ENCODE peak calls at places on chromosome 20, in ten cellular contexts. One of them, this sample, is unnamed.

GRCh38 chr20:62064788-62065668 is 653 bp downstream of the TAF4 start:
- DNase-seq in mucosa of descending colon: peak; percentile 58
- DNase-seq in ovary: no peak
- DNase-seq in AG04450: no peak
- DNase-seq in foreskin fibroblast: no peak
- DNase-seq in dorsolateral prefrontal cortex: no peak
- DNase-seq in astrocyte of the spinal cord: no peak
- DNase-seq in CD8-positive, alpha-beta memory T cell: no peak
- DNase-seq in CD8-positive, alpha-beta T cell: no peak
- DNase-seq in spleen: peak; percentile 88
- DNase-seq in this sample: no peak

GRCh38 chr20:47205577-47206123 is 150.8 kb downstream of the ZMYND8 start:
- DNase-seq in foreskin fibroblast: peak; percentile 81
- DNase-seq in AG04450: peak; percentile 59
- DNase-seq in dorsolateral prefrontal cortex: no peak
- DNase-seq in spleen: peak; percentile 75
- DNase-seq in ovary: no peak
- DNase-seq in astrocyte of the spinal cord: peak; percentile 68
- DNase-seq in mucosa of descending colon: peak; percentile 75
- DNase-seq in CD8-positive, alpha-beta T cell: no peak
- DNase-seq in CD8-positive, alpha-beta memory T cell: no peak
- DNase-seq in this sample: peak; percentile 61

GRCh38 chr20:24579475-24579874 is 110.0 kb downstream of the SYNDIG1 start:
- DNase-seq in foreskin fibroblast: no peak
- DNase-seq in CD8-positive, alpha-beta T cell: no peak
- DNase-seq in CD8-positive, alpha-beta memory T cell: no peak
- DNase-seq in astrocyte of the spinal cord: no peak
- DNase-seq in spleen: no peak
- DNase-seq in dorsolateral prefrontal cortex: no peak
- DNase-seq in mucosa of descending colon: no peak
- DNase-seq in AG04450: no peak
- DNase-seq in ovary: no peak
- DNase-seq in this sample: no peak

GRCh38 chr20:46348231-46348803 is 40.0 kb upstream of the CDH22 start:
- DNase-seq in spleen: no peak
- DNase-seq in mucosa of descending colon: no peak
- DNase-seq in foreskin fibroblast: no peak
- DNase-seq in astrocyte of the spinal cord: peak; percentile 39
- DNase-seq in CD8-positive, alpha-beta T cell: no peak
- DNase-seq in dorsolateral prefrontal cortex: peak; percentile 63
- DNase-seq in CD8-positive, alpha-beta memory T cell: no peak
- DNase-seq in ovary: peak; percentile 46
- DNase-seq in AG04450: no peak
- DNase-seq in this sample: no peak

GRCh38 chr20:40160151-40160550 is 528.9 kb downstream of the MAFB start:
- DNase-seq in CD8-positive, alpha-beta T cell: no peak
- DNase-seq in foreskin fibroblast: peak; percentile 0
- DNase-seq in astrocyte of the spinal cord: peak; percentile 55
- DNase-seq in AG04450: no peak
- DNase-seq in ovary: no peak
- DNase-seq in spleen: no peak
- DNase-seq in mucosa of descending colon: peak; percentile 23
- DNase-seq in dorsolateral prefrontal cortex: no peak
- DNase-seq in CD8-positive, alpha-beta memory T cell: no peak
- DNase-seq in this sample: peak; percentile 60

GRCh38 chr20:46558511-46558959 is 8.1 kb upstream of the OCSTAMP start:
- DNase-seq in foreskin fibroblast: peak; percentile 79
- DNase-seq in mucosa of descending colon: no peak
- DNase-seq in AG04450: peak; percentile 85
- DNase-seq in CD8-positive, alpha-beta T cell: no peak
- DNase-seq in astrocyte of the spinal cord: peak; percentile 69
- DNase-seq in dorsolateral prefrontal cortex: no peak
- DNase-seq in CD8-positive, alpha-beta memory T cell: no peak
- DNase-seq in ovary: peak; percentile 19
- DNase-seq in spleen: no peak
- DNase-seq in this sample: peak; percentile 95

GRCh38 chr20:18288748-18289705 is 700 bp downstream of the ZNF133 start:
- DNase-seq in astrocyte of the spinal cord: peak; percentile 24
- DNase-seq in CD8-positive, alpha-beta T cell: no peak
- DNase-seq in mucosa of descending colon: peak; percentile 39
- DNase-seq in CD8-positive, alpha-beta memory T cell: no peak
- DNase-seq in spleen: peak; percentile 83
- DNase-seq in dorsolateral prefrontal cortex: no peak
- DNase-seq in foreskin fibroblast: no peak
- DNase-seq in AG04450: no peak
- DNase-seq in ovary: peak; percentile 13
- DNase-seq in this sample: no peak

GRCh38 chr20:43460172-43460829 is 2.6 kb downstream of the SRSF6 start:
- DNase-seq in ovary: no peak
- DNase-seq in dorsolateral prefrontal cortex: no peak
- DNase-seq in CD8-positive, alpha-beta memory T cell: no peak
- DNase-seq in spleen: no peak
- DNase-seq in mucosa of descending colon: no peak
- DNase-seq in foreskin fibroblast: no peak
- DNase-seq in CD8-positive, alpha-beta T cell: no peak
- DNase-seq in astrocyte of the spinal cord: no peak
- DNase-seq in AG04450: no peak
- DNase-seq in this sample: no peak

GRCh38 chr20:1418335-1418734 is 25.5 kb upstream of the FKBP1A start:
- DNase-seq in foreskin fibroblast: peak; percentile 84
- DNase-seq in ovary: no peak
- DNase-seq in dorsolateral prefrontal cortex: no peak
- DNase-seq in CD8-positive, alpha-beta memory T cell: no peak
- DNase-seq in spleen: no peak
- DNase-seq in CD8-positive, alpha-beta T cell: no peak
- DNase-seq in mucosa of descending colon: no peak
- DNase-seq in AG04450: no peak
- DNase-seq in astrocyte of the spinal cord: no peak
- DNase-seq in this sample: peak; percentile 78

GRCh38 chr20:49345538-49345937 is 67.7 kb upstream of the ZNFX1 start:
- DNase-seq in spleen: no peak
- DNase-seq in astrocyte of the spinal cord: peak; percentile 35
- DNase-seq in CD8-positive, alpha-beta T cell: no peak
- DNase-seq in ovary: no peak
- DNase-seq in dorsolateral prefrontal cortex: peak; percentile 72
- DNase-seq in CD8-positive, alpha-beta memory T cell: no peak
- DNase-seq in foreskin fibroblast: peak; percentile 63
- DNase-seq in AG04450: no peak
- DNase-seq in mucosa of descending colon: no peak
- DNase-seq in this sample: no peak

GRCh38 chr20:35871311-35871771 is 83.0 kb downstream of the SCAND1 start:
- DNase-seq in CD8-positive, alpha-beta T cell: no peak
- DNase-seq in mucosa of descending colon: no peak
- DNase-seq in spleen: no peak
- DNase-seq in ovary: peak; percentile 36
- DNase-seq in foreskin fibroblast: no peak
- DNase-seq in CD8-positive, alpha-beta memory T cell: no peak
- DNase-seq in astrocyte of the spinal cord: peak; percentile 56
- DNase-seq in dorsolateral prefrontal cortex: no peak
- DNase-seq in AG04450: no peak
- DNase-seq in this sample: peak; percentile 60
- H3K4me3 ChIP-seq in CD8-positive, alpha-beta T cell: no peak overlapping the region
- H3K4me3 ChIP-seq in mucosa of descending colon: no peak overlapping the region
- H3K4me3 ChIP-seq in spleen: no peak overlapping the region
- H3K4me3 ChIP-seq in ovary: no peak overlapping the region
- H3K4me3 ChIP-seq in foreskin fibroblast: no peak overlapping the region
- H3K4me3 ChIP-seq in CD8-positive, alpha-beta memory T cell: no peak overlapping the region
- H3K4me3 ChIP-seq in astrocyte of the spinal cord: no peak overlapping the region
- H3K4me3 ChIP-seq in dorsolateral prefrontal cortex: no peak overlapping the region
- H3K4me3 ChIP-seq in AG04450: peak overlapping the region; percentile 0
- H3K4me3 ChIP-seq in this sample: no peak overlapping the region

GRCh38 chr20:10661261-10661660 is 12.5 kb downstream of the JAG1 start:
- DNase-seq in ovary: no peak
- DNase-seq in AG04450: no peak
- DNase-seq in astrocyte of the spinal cord: no peak
- DNase-seq in spleen: no peak
- DNase-seq in dorsolateral prefrontal cortex: no peak
- DNase-seq in mucosa of descending colon: no peak
- DNase-seq in CD8-positive, alpha-beta T cell: no peak
- DNase-seq in CD8-positive, alpha-beta memory T cell: no peak
- DNase-seq in foreskin fibroblast: no peak
- DNase-seq in this sample: no peak
- H3K4me3 ChIP-seq in ovary: no peak overlapping the region
- H3K4me3 ChIP-seq in AG04450: no peak overlapping the region
- H3K4me3 ChIP-seq in astrocyte of the spinal cord: no peak overlapping the region
- H3K4me3 ChIP-seq in spleen: no peak overlapping the region
- H3K4me3 ChIP-seq in dorsolateral prefrontal cortex: no peak overlapping the region
- H3K4me3 ChIP-seq in mucosa of descending colon: no peak overlapping the region
- H3K4me3 ChIP-seq in CD8-positive, alpha-beta T cell: no peak overlapping the region
- H3K4me3 ChIP-seq in CD8-positive, alpha-beta memory T cell: no peak overlapping the region
- H3K4me3 ChIP-seq in foreskin fibroblast: no peak overlapping the region
- H3K4me3 ChIP-seq in this sample: no peak overlapping the region

DNA sequence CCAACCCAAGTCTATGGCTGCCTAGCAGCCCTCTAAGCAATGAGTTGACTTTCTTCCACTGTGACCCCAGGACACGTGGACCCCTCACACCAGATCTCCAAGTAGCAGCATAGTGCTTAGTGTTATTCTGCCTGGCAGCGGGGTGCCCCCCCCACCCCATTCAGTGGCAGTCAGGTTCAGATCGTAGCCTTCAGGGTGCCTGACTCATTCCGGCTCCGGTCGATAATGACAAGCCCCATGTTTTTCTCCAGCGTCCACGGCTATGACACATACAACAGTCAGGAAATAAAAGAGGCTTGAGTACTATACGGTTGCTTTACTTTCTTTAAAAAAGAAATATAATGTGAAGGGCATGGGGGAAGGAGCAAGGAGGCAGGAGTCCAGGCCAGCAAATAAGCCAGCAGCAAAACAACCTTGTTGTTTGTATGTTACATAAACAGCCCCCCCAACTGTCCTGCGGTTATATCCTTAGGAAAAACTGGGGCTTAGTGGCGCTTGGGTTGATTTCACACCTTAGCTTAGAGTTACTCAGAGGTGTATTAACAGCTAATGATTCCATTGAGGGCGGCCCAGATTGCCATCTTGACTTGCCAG is 23.1 kb downstream of the GNAS start:
- DNase-seq in CD8-positive, alpha-beta memory T cell: no peak
- DNase-seq in foreskin fibroblast: no peak
- DNase-seq in spleen: no peak
- DNase-seq in ovary: no peak
- DNase-seq in AG04450: no peak
- DNase-seq in CD8-positive, alpha-beta T cell: no peak
- DNase-seq in astrocyte of the spinal cord: peak; percentile 72
- DNase-seq in mucosa of descending colon: no peak
- DNase-seq in dorsolateral prefrontal cortex: no peak
- DNase-seq in this sample: no peak
- H3K4me3 ChIP-seq in CD8-positive, alpha-beta memory T cell: no peak overlapping the region
- H3K4me3 ChIP-seq in foreskin fibroblast: no peak overlapping the region
- H3K4me3 ChIP-seq in spleen: no peak overlapping the region
- H3K4me3 ChIP-seq in ovary: no peak overlapping the region
- H3K4me3 ChIP-seq in AG04450: no peak overlapping the region
- H3K4me3 ChIP-seq in CD8-positive, alpha-beta T cell: no peak overlapping the region
- H3K4me3 ChIP-seq in astrocyte of the spinal cord: no peak overlapping the region
- H3K4me3 ChIP-seq in mucosa of descending colon: no peak overlapping the region
- H3K4me3 ChIP-seq in dorsolateral prefrontal cortex: no peak overlapping the region
- H3K4me3 ChIP-seq in this sample: no peak overlapping the region

DNA sequence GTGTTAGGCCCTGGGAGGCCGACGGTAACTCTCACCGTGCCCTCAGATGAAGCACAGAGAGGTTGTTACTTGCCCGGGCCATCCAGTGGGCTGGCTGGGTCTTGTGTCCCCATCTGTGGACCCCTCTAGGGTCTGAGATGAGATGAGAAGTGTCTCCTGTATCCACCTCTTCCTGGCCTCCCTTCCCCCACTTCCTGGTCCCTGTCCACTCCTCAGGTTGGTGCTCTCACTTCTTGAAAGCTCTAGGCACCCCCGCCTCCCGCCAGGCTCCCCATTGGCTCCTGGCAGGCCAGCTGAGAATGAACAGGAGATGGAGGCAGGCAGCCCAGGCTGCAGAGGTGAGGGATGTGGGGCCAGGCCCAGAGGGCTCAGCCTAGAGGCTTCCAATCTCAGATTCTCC is 1.5 kb downstream of the MMP24OS start:
- DNase-seq in CD8-positive, alpha-beta T cell: no peak
- DNase-seq in dorsolateral prefrontal cortex: no peak
- DNase-seq in ovary: no peak
- DNase-seq in foreskin fibroblast: no peak
- DNase-seq in CD8-positive, alpha-beta memory T cell: no peak
- DNase-seq in spleen: no peak
- DNase-seq in astrocyte of the spinal cord: no peak
- DNase-seq in AG04450: no peak
- DNase-seq in mucosa of descending colon: no peak
- DNase-seq in this sample: no peak
- H3K4me3 ChIP-seq in CD8-positive, alpha-beta T cell: no peak overlapping the region
- H3K4me3 ChIP-seq in dorsolateral prefrontal cortex: peak overlapping the region; percentile 80
- H3K4me3 ChIP-seq in ovary: no peak overlapping the region
- H3K4me3 ChIP-seq in foreskin fibroblast: peak overlapping the region; percentile 86
- H3K4me3 ChIP-seq in CD8-positive, alpha-beta memory T cell: peak overlapping the region; percentile 94
- H3K4me3 ChIP-seq in spleen: peak overlapping the region; percentile 72
- H3K4me3 ChIP-seq in astrocyte of the spinal cord: peak overlapping the region; percentile 74
- H3K4me3 ChIP-seq in AG04450: peak overlapping the region; percentile 84
- H3K4me3 ChIP-seq in mucosa of descending colon: no peak overlapping the region
- H3K4me3 ChIP-seq in this sample: no peak overlapping the region

GRCh38 chr20:34401741-34402455 is 38.8 kb downstream of the ITCH start:
- DNase-seq in mucosa of descending colon: no peak
- DNase-seq in CD8-positive, alpha-beta memory T cell: no peak
- DNase-seq in dorsolateral prefrontal cortex: no peak
- DNase-seq in spleen: no peak
- DNase-seq in AG04450: no peak
- DNase-seq in CD8-positive, alpha-beta T cell: no peak
- DNase-seq in ovary: no peak
- DNase-seq in foreskin fibroblast: no peak
- DNase-seq in astrocyte of the spinal cord: no peak
- DNase-seq in this sample: no peak
- H3K4me3 ChIP-seq in mucosa of descending colon: no peak overlapping the region
- H3K4me3 ChIP-seq in CD8-positive, alpha-beta memory T cell: no peak overlapping the region
- H3K4me3 ChIP-seq in dorsolateral prefrontal cortex: no peak overlapping the region
- H3K4me3 ChIP-seq in spleen: no peak overlapping the region
- H3K4me3 ChIP-seq in AG04450: no peak overlapping the region
- H3K4me3 ChIP-seq in CD8-positive, alpha-beta T cell: no peak overlapping the region
- H3K4me3 ChIP-seq in ovary: no peak overlapping the region
- H3K4me3 ChIP-seq in foreskin fibroblast: no peak overlapping the region
- H3K4me3 ChIP-seq in astrocyte of the spinal cord: no peak overlapping the region
- H3K4me3 ChIP-seq in this sample: no peak overlapping the region

DNA sequence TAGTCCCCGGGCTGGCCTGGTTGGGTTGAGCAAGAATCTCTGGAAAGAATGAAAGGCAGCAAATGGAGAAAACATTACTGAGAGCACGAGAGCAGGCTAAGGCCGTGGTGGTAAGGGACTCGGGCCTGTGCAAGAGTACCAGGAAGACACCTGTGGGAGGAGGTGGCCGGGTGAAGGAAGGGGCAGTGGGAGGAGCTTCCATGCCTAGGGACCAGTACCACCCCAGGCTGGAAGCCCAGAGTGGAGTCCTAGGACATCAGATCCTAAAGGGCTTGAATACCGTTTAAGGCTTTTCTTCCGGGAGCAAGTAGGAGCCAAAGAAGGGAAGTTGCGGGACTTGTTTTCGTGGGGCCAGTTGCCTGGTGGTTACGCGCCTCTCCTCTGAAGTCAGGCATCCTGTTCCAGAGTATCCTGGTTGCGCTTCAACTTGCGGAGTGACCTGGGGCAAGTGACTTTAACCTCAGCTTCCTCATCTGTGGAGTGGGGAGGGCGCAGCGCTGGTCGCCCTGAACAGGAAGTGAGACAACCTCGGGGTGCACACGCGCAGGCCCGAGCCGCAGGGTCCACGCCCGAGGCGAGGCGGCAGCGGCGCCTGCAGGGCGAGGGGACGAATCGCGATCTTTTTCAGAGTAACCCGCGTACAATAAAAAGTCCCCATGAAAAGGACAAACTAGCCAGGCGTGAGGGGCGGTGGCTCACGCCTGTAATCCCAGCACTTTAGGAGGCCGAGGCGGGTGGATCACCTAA is 1.1 kb upstream of the TPD52L2 start:
- DNase-seq in CD8-positive, alpha-beta T cell: peak; percentile 79
- DNase-seq in astrocyte of the spinal cord: peak; percentile 75
- DNase-seq in mucosa of descending colon: peak; percentile 91
- DNase-seq in dorsolateral prefrontal cortex: peak; percentile 77
- DNase-seq in ovary: peak; percentile 77
- DNase-seq in AG04450: peak; percentile 23
- DNase-seq in foreskin fibroblast: peak; percentile 86
- DNase-seq in CD8-positive, alpha-beta memory T cell: peak; percentile 78
- DNase-seq in spleen: peak; percentile 98
- DNase-seq in this sample: peak; percentile 77
- H3K4me3 ChIP-seq in CD8-positive, alpha-beta T cell: peak overlapping the region; percentile 62
- H3K4me3 ChIP-seq in astrocyte of the spinal cord: peak overlapping the region; percentile 97
- H3K4me3 ChIP-seq in mucosa of descending colon: peak overlapping the region; percentile 81
- H3K4me3 ChIP-seq in dorsolateral prefrontal cortex: peak overlapping the region; percentile 98
- H3K4me3 ChIP-seq in ovary: peak overlapping the region; percentile 99
- H3K4me3 ChIP-seq in AG04450: peak overlapping the region; percentile 96
- H3K4me3 ChIP-seq in foreskin fibroblast: peak overlapping the region; percentile 72
- H3K4me3 ChIP-seq in CD8-positive, alpha-beta memory T cell: peak overlapping the region; percentile 79
- H3K4me3 ChIP-seq in spleen: peak overlapping the region; percentile 84
- H3K4me3 ChIP-seq in this sample: peak overlapping the region; percentile 99